ENCODE peak calls at places on chromosomes 3 and 15, in eight cellular contexts. O is transverse colon; B is fibroblast of the aortic adventitia; V is glutamatergic neuron; M is NCI-H460; Z is midbrain; U is stimulated activated CD8-positive, alpha-beta memory T cell treated with anti-CD3 and anti-CD28 coated beads, Interleukin-7, amount 100 ng/mL, for 24 hours; H is central memory CD4-positive, alpha-beta T cell. R is an unnamed sample.

GRCh38 chr3:56915969-56916586 is 114.3 kb upstream of the ARHGEF3 start:
- DNase-seq in M (no peak), Z (no peak), B (no peak), U (peak), O (peak), H (peak), V (no peak), R (no peak)

GRCh38 chr3:151770941-151771340 is 37.2 kb downstream of the AADACL2 start:
- DNase-seq in V (no peak), H (no peak), U (no peak), Z (no peak), M (no peak), O (peak), B (peak), R (no peak)

GRCh38 chr3:168952551-168952950 is 711.0 kb downstream of the MECOM start:
- DNase-seq in O (no peak), H (no peak), V (no peak), Z (peak), B (peak), U (no peak), M (peak), R (no peak)

GRCh38 chr3:139309880-139310279 is 33.9 kb upstream of the MRPS22 start:
- DNase-seq in B (peak), O (no peak), V (no peak), H (no peak), Z (no peak), U (no peak), M (no peak), R (no peak)

GRCh38 chr15:39133201-39133600 is 447.7 kb upstream of the THBS1 start:
- DNase-seq in M (no peak), B (peak), V (no peak), O (no peak), Z (no peak), H (no peak), U (no peak), R (no peak)

GRCh38 chr3:169526246-169526645 is 137.3 kb downstream of the MECOM start:
- DNase-seq in Z (no peak), H (no peak), M (no peak), O (no peak), U (no peak), V (no peak), B (peak), R (no peak)

GRCh38 chr15:62506217-62506805 is 341.2 kb upstream of the C2CD4B start:
- DNase-seq in B (peak), Z (no peak), M (no peak), U (no peak), V (no peak), H (no peak), O (no peak), R (no peak)

GRCh38 chr15:70266412-70267089 is 168.8 kb upstream of the TLE3 start:
- DNase-seq in O (peak), M (no peak), Z (peak), V (no peak), H (no peak), U (no peak), B (peak), R (no peak)

GRCh38 chr3:177538064-177538742 is 340.9 kb upstream of the TBL1XR1 start:
- DNase-seq in O (no peak), M (no peak), H (no peak), V (no peak), B (peak), Z (peak), U (no peak), R (no peak)

GRCh38 chr3:9891072-9891622 is 737 bp downstream of the JAGN1 start:
- DNase-seq in Z (no peak), B (no peak), M (no peak), H (no peak), U (no peak), O (no peak), V (no peak), R (no peak)

GRCh38 chr3:100008081-100008698 is 106.1 kb downstream of the FILIP1L start:
- DNase-seq in M (no peak), O (no peak), U (no peak), H (no peak), V (no peak), Z (no peak), B (peak), R (no peak)

GRCh38 chr3:80018375-80018774 is 250.6 kb upstream of the ROBO1 start:
- DNase-seq in V (no peak), B (no peak), H (no peak), M (no peak), Z (no peak), U (no peak), O (no peak), R (no peak)

GRCh38 chr15:67777071-67777470 is 48.2 kb upstream of the SKOR1 start:
- DNase-seq in Z (no peak), M (no peak), H (no peak), V (no peak), U (no peak), O (no peak), B (no peak), R (no peak)

GRCh38 chr3:52458031-52458760 is 2.8 kb downstream of the NISCH start:
- DNase-seq in O (no peak), U (no peak), Z (no peak), V (no peak), M (no peak), B (no peak), H (no peak), R (no peak)

GRCh38 chr15:52144656-52145055 is 32.1 kb upstream of the BCL2L10 start:
- DNase-seq in B (peak), O (no peak), H (no peak), V (no peak), Z (no peak), U (no peak), M (no peak), R (no peak)